ENCODE peak calls at places on chromosomes 6 and 20, in eight cellular contexts. Q, R, B, U, H, Y, S and C are unnamed samples.

GRCh38 chr20:4082406-4083102 is 67.2 kb upstream of the RNF24 start:
- DNase-seq in R (peak; percentile 19), Y (peak; percentile 88), U (peak; percentile 49), S (peak; percentile 59), Q (peak; percentile 50), H (peak; percentile 27), B (peak; percentile 81), C (no peak)

GRCh38 chr6:71621918-71622519 is 264.3 kb upstream of the RIMS1 start:
- DNase-seq in R (no peak), S (no peak), H (no peak), U (no peak), B (no peak), Q (no peak), Y (no peak), C (no peak)

GRCh38 chr6:159899994-159900745 is 9.4 kb downstream of the MAS1 start:
- DNase-seq in R (no peak), Y (peak; percentile 65), H (no peak), S (no peak), B (peak; percentile 85), U (no peak), Q (no peak), C (no peak)

GRCh38 chr20:8144282-8145245 is 12.5 kb downstream of the PLCB1 start:
- DNase-seq in R (no peak), S (no peak), B (peak; percentile 92), Y (peak; percentile 97), H (peak; percentile 48), Q (no peak), U (no peak), C (no peak)

GRCh38 chr6:168145747-168146596 is 67.0 kb upstream of the FRMD1 start:
- DNase-seq in R (no peak), H (no peak), Q (no peak), Y (no peak), S (no peak), B (no peak), U (no peak), C (no peak)

GRCh38 chr6:55794136-55794812 is 81.1 kb downstream of the BMP5 start:
- DNase-seq in Q (no peak), U (no peak), B (peak; percentile 75), R (no peak), H (no peak), S (no peak), Y (peak; percentile 73), C (no peak)

GRCh38 chr20:58854638-58855471 is 2.3 kb downstream of the GNAS start:
- DNase-seq in S (no peak), Q (no peak), R (no peak), U (no peak), B (no peak), H (no peak), Y (no peak), C (no peak)

GRCh38 chr6:53945765-53946407 is 151.1 kb downstream of the LRRC1 start:
- DNase-seq in U (no peak), Y (no peak), B (no peak), R (no peak), Q (no peak), H (no peak), S (no peak), C (no peak)

GRCh38 chr20:63635431-63636141 is 8.7 kb upstream of the GMEB2 start:
- DNase-seq in U (peak; percentile 92), H (peak; percentile 89), S (no peak), B (no peak), Y (peak; percentile 40), Q (no peak), R (peak; percentile 52), C (no peak)

GRCh38 chr6:9131616-9132015 is 696.3 kb upstream of the SLC35B3 start:
- DNase-seq in R (no peak), U (no peak), H (no peak), B (no peak), Y (no peak), Q (no peak), S (peak; percentile 42), C (no peak)

GRCh38 chr6:45472383-45472782 is 94.6 kb upstream of the SUPT3H start:
- DNase-seq in R (no peak), U (no peak), Q (no peak), H (no peak), B (peak; percentile 54), S (no peak), Y (no peak), C (no peak)

GRCh38 chr6:145731432-145731831 is 3.9 kb downstream of the EPM2A start:
- DNase-seq in B (no peak), H (no peak), U (no peak), R (no peak), Y (no peak), S (no peak), Q (no peak), C (no peak)

GRCh38 chr6:21731411-21732031 is 138.0 kb downstream of the SOX4 start:
- DNase-seq in U (no peak), B (peak; percentile 83), Y (peak; percentile 65), H (no peak), Q (no peak), R (no peak), S (peak; percentile 20), C (no peak)

GRCh38 chr6:162056745-162057144 is 670.8 kb downstream of the PRKN start:
- DNase-seq in Q (no peak), B (peak; percentile 64), R (no peak), S (peak; percentile 28), Y (peak; percentile 76), U (no peak), H (no peak), C (no peak)

GRCh38 chr6:99285881-99286280 is 63.6 kb downstream of the FAXC start:
- DNase-seq in Q (no peak), R (no peak), S (no peak), U (no peak), Y (no peak), B (no peak), H (no peak), C (no peak)

GRCh38 chr6:37276916-37277509 is 19.1 kb upstream of the TMEM217 start:
- DNase-seq in Q (no peak), R (no peak), U (peak; percentile 16), S (no peak), Y (no peak), H (no peak), B (no peak), C (no peak)

GRCh38 chr6:74041420-74041819 is 345.4 kb downstream of the CD109 start:
- DNase-seq in R (no peak), S (no peak), B (no peak), Y (no peak), U (no peak), H (no peak), Q (no peak), C (no peak)

GRCh38 chr6:14077193-14077853 is 40.2 kb upstream of the CD83 start:
- DNase-seq in R (no peak), Q (no peak), S (no peak), Y (no peak), H (no peak), U (no peak), B (no peak), C (no peak)

GRCh38 chr6:1263039-1263849 is 48.7 kb upstream of the FOXQ1 start:
- DNase-seq in B (peak; percentile 6), R (no peak), Q (no peak), H (no peak), S (no peak), Y (no peak), U (no peak), C (no peak)

GRCh38 chr20:60697252-60697651 is 554.8 kb upstream of the CDH4 start:
- DNase-seq in H (no peak), S (no peak), Y (no peak), B (no peak), U (no peak), Q (no peak), R (no peak), C (no peak)

GRCh38 chr6:39902786-39903465 is 31.3 kb downstream of the MOCS1 start:
- DNase-seq in U (no peak), Q (no peak), H (no peak), B (no peak), Y (no peak), S (no peak), R (no peak), C (no peak)

GRCh38 chr6:119791746-119792145 is 442.2 kb upstream of the MAN1A1 start:
- DNase-seq in H (no peak), Y (peak; percentile 72), R (no peak), B (no peak), Q (no peak), U (no peak), S (no peak), C (no peak)

GRCh38 chr20:4369798-4370124 is 351.9 kb upstream of the PRND start:
- DNase-seq in S (no peak), Q (no peak), U (peak; percentile 8), B (no peak), H (no peak), Y (peak; percentile 80), R (peak; percentile 21), C (no peak)

GRCh38 chr20:45433316-45433715 is 17.4 kb downstream of the PIGT start:
- DNase-seq in S (no peak), B (peak; percentile 56), R (no peak), U (no peak), H (no peak), Q (no peak), Y (peak; percentile 31), C (no peak)

GRCh38 chr6:139748353-139749146 is 374.1 kb upstream of the CITED2 start:
- DNase-seq in U (no peak), B (peak; percentile 83), Y (no peak), Q (no peak), R (no peak), S (no peak), H (no peak), C (no peak)

GRCh38 chr6:79868098-79868722 is 79.1 kb downstream of the ELOVL4 start:
- DNase-seq in B (peak; percentile 41), Q (peak; percentile 23), S (peak; percentile 54), U (peak; percentile 64), Y (peak; percentile 69), R (peak; percentile 32), H (peak; percentile 25), C (no peak)

GRCh38 chr6:66662196-66662595 is 955.2 kb upstream of the EYS start:
- DNase-seq in Q (no peak), B (peak; percentile 3), U (no peak), H (no peak), R (no peak), S (no peak), Y (peak; percentile 8), C (no peak)